ENCODE peak calls at places on chromosomes 16 and 17, in six cellular contexts. N, W, H, Q, Y and I are unnamed samples.

GRCh38 chr17:76562734-76563148 is 22.9 kb downstream of the PRCD start:
- DNase-seq in N (no peak), W (no peak), H (no peak), Q (peak; percentile 73), Y (no peak), I (peak; percentile 97)

GRCh38 chr17:36463916-36464764 is 22.3 kb upstream of the ZNHIT3 start:
- DNase-seq in N (no peak), W (no peak), H (no peak), Q (no peak), Y (peak; percentile 67), I (peak; percentile 89)

GRCh38 chr16:83420206-83420760 is 387.5 kb upstream of the HSBP1 start:
- DNase-seq in N (no peak), W (no peak), H (no peak), Q (no peak), Y (no peak), I (no peak)

GRCh38 chr17:3647769-3648540 is 11.4 kb downstream of the CTNS start:
- DNase-seq in N (peak; percentile 0), W (no peak), H (no peak), Q (no peak), Y (peak; percentile 75), I (peak; percentile 24)

GRCh38 chr17:82696916-82697807 is 1.3 kb downstream of the RAB40B start:
- DNase-seq in N (peak; percentile 10), W (no peak), H (no peak), Q (peak; percentile 33), Y (no peak), I (no peak)

GRCh38 chr17:19409509-19409908 is 1.5 kb upstream of the RNF112 start:
- DNase-seq in N (no peak), W (no peak), H (peak; percentile 36), Q (no peak), Y (no peak), I (peak; percentile 56)

GRCh38 chr17:41498276-41498675 is 7.1 kb downstream of the KRT13 start:
- DNase-seq in N (no peak), W (no peak), H (no peak), Q (no peak), Y (no peak), I (no peak)

GRCh38 chr17:67602974-67603373 is 114.8 kb upstream of the NOL11 start:
- DNase-seq in N (peak; percentile 54), W (peak; percentile 27), H (no peak), Q (no peak), Y (peak; percentile 56), I (no peak)

GRCh38 chr16:72856797-72857196 is 191.1 kb downstream of the ZFHX3 start:
- DNase-seq in N (no peak), W (no peak), H (no peak), Q (no peak), Y (peak; percentile 40), I (no peak)